ENCODE peak calls at places on chromosomes 13 and 19, in seven cellular contexts. L is GM23248, W is GM23338, B is MM.1S, I is PC-9, Y is HCT116, Q is hepatocyte. A is an unnamed sample. For H3K9me2, the result is how much of the 10 kb centered on the place peaks cover.

GRCh38 chr19:2461751-2462634 is 5.2 kb upstream of the LMNB2 start:
- DNase-seq in L (peak), W (peak), B (peak), I (peak), Y (peak), Q (peak), A (peak)

GRCh38 chr19:15640294-15640903 is at the start of gene CYP4F3:
- DNase-seq in L (peak), W (no peak), B (no peak), I (peak), Y (peak), Q (no peak), A (peak)

GRCh38 chr19:33639034-33639681 is 17.4 kb downstream of the CHST8 start:
- DNase-seq in L (no peak), W (no peak), B (peak), I (no peak), Y (no peak), Q (no peak), A (no peak)

GRCh38 chr19:7258042-7258839 is 36.0 kb downstream of the INSR start:
- DNase-seq in L (no peak), W (no peak), B (no peak), I (no peak), Y (no peak), Q (no peak), A (no peak)

GRCh38 chr19:48740705-48741030 is 258 bp upstream of the RASIP1 start:
- DNase-seq in L (no peak), W (no peak), B (no peak), I (no peak), Y (no peak), Q (no peak), A (no peak)

GRCh38 chr19:18543814-18544475 is 572 bp upstream of the FKBP8 start:
- DNase-seq in L (peak), W (peak), B (peak), I (peak), Y (peak), Q (peak), A (peak)

GRCh38 chr13:47004552-47004951 is 107.7 kb upstream of the HTR2A start:
- DNase-seq in L (no peak), W (no peak), B (no peak), I (no peak), Y (no peak), Q (no peak), A (no peak)

GRCh38 chr13:36913463-36913862 is 6.6 kb downstream of the SMAD9 start:
- DNase-seq in L (no peak), W (no peak), B (no peak), I (no peak), Y (no peak), Q (no peak), A (peak)

GRCh38 chr19:1313695-1314613 is 28.3 kb downstream of the EFNA2 start:
- DNase-seq in L (no peak), W (no peak), B (no peak), I (no peak), Y (no peak), Q (no peak), A (no peak)

GRCh38 chr13:97234236-97234635 is 12.1 kb downstream of the MBNL2 start:
- DNase-seq in L (no peak), W (no peak), B (no peak), I (no peak), Y (no peak), Q (peak), A (no peak)

GRCh38 chr13:59874973-59875372 is 288.8 kb downstream of the DIAPH3 start:
- DNase-seq in L (no peak), W (no peak), B (no peak), I (no peak), Y (no peak), Q (no peak), A (no peak)

GRCh38 chr19:46022431-46023310 is at the start of gene PGLYRP1:
- DNase-seq in L (no peak), W (peak), B (no peak), I (no peak), Y (no peak), Q (peak), A (no peak)

GRCh38 chr13:83151308-83151660 is 731.0 kb downstream of the SLITRK1 start:
- DNase-seq in L (peak), W (no peak), B (no peak), I (no peak), Y (no peak), Q (no peak), A (no peak)

GRCh38 chr19:29785955-29786589 is 25.7 kb upstream of the CCNE1 start:
- DNase-seq in L (no peak), W (peak), B (peak), I (no peak), Y (peak), Q (no peak), A (no peak)

GRCh38 chr19:825897-826640 is 1.6 kb upstream of the AZU1 start:
- DNase-seq in L (no peak), W (no peak), B (no peak), I (no peak), Y (no peak), Q (no peak), A (no peak)

GRCh38 chr19:55940306-55940705 is 7.3 kb upstream of the NLRP8 start:
- DNase-seq in L (no peak), W (no peak), B (no peak), I (no peak), Y (no peak), Q (no peak), A (no peak)

GRCh38 chr19:33177417-33177976 is 16.6 kb upstream of the LRP3 start:
- DNase-seq in L (peak), W (peak), B (no peak), I (no peak), Y (no peak), Q (peak), A (peak)

GRCh38 chr19:13069415-13070369 is 33.0 kb downstream of the LYL1 start:
- DNase-seq in L (no peak), W (no peak), B (no peak), I (no peak), Y (no peak), Q (no peak), A (no peak)

GRCh38 chr19:21569497-21569870 is 64.1 kb downstream of the ZNF429 start:
- DNase-seq in L (peak), W (no peak), B (no peak), I (peak), Y (no peak), Q (no peak), A (no peak)

GRCh38 chr19:57829316-57829715 is 783 bp upstream of the ZNF587B start:
- DNase-seq in L (no peak), W (no peak), B (no peak), I (no peak), Y (no peak), Q (peak), A (no peak)

GRCh38 chr19:9597027-9597426 is 12.7 kb upstream of the ZNF121 start:
- DNase-seq in L (peak), W (no peak), B (no peak), I (peak), Y (peak), Q (no peak), A (peak)

GRCh38 chr13:24741016-24741662 is 22.8 kb upstream of the RNF17 start:
- DNase-seq in L (peak), W (peak), B (no peak), I (no peak), Y (no peak), Q (no peak), A (no peak)

GRCh38 chr19:13122980-13123957 is 5.2 kb downstream of the NACC1 start:
- DNase-seq in L (no peak), W (no peak), B (no peak), I (no peak), Y (no peak), Q (no peak), A (no peak)

GRCh38 chr19:35959968-35960320 is 23.8 kb downstream of the LRFN3 start:
- DNase-seq in L (no peak), W (peak), B (no peak), I (no peak), Y (no peak), Q (no peak), A (no peak)

GRCh38 chr13:113129921-113130750 is 7.5 kb downstream of the F10 start:
- DNase-seq in L (no peak), W (no peak), B (no peak), I (no peak), Y (no peak), Q (no peak), A (no peak)

GRCh38 chr13:32650705-32651311 is 64.6 kb downstream of the PDS5B start:
- DNase-seq in L (peak), W (peak), B (peak), I (peak), Y (peak), Q (peak), A (peak)

GRCh38 chr19:50349277-50350057 is 16.0 kb downstream of the NAPSA start:
- DNase-seq in L (no peak), W (peak), B (peak), I (no peak), Y (no peak), Q (no peak), A (no peak)
- H3K9me2 ChIP-seq in L (under half), W (under half), B (under half), I (under half), Y (under half), Q (under half), A (under half)

DNA sequence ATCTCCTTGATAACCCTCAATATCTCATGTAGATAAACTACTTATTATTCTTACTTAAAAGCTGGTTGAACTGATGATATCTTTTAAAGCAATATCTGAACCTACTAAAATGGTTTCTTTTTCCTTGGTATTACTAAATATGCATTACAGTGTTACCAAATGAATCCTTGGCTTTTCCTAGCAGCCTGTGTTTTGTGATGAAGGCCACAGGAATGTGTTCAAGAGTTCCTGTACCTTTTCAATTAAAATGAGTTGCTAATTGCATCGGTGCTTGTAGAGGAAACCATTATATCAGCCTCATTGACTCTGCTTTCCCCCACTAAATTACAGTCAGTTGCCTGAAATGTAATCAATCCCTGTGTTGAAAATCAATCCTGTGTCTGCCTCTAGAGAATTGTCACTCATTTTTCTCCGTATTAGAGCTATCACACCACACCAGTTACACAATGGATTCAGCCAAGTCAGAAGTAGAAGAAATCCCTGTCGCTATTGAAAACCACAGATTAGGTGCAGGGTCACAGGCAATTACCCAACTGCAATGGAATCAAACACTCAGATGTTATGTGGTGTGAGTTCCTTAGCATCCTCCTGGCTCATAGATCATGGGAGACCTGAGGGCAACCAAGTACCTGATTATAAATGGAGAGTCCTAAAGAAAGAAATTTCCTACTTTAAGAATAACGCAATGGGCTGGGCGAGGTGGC is 13.3 kb downstream of the FAM216B start:
- DNase-seq in L (peak), W (no peak), B (no peak), I (no peak), Y (no peak), Q (no peak), A (no peak)
- TF ChIP-seq EZH2 in L (no peak), W (no peak), B (no peak), I (no peak), Y (no peak), Q (no peak), A (no peak)

DNA sequence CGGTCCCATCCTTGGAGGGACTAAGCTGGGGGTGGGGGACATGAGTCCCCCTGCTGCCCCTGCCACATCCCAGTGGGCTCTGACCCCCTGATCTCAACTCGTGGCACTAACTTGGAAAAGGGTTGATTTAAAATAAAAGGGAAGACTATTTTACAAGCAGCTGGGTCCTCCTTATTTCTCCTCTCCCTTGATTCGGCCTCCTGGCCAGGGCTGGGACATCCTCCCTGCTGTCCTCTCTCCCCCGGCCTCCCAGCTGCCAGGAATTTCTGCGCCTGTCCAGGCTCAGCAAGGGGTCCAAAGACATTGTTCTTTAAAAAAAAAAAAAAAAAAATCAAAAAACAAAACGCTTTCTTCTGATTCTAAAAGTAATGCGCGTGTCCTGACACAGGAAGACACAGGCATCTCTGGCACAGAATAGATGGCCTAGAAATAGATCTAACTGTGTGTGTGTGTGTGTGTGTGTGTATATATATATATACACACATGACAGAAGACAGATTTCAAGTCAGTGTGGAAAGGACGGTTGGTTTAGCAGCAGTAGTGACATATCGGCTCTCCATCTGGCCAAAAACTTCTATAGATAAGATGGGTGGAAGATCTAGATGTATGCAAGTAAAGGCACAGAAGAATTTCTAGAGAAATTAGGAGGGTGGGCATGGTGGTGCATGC is 12.3 kb upstream of the LENG8 start:
- DNase-seq in L (no peak), W (peak), B (no peak), I (no peak), Y (no peak), Q (no peak), A (no peak)
- H3K9me2 ChIP-seq in L (under half), W (under half), B (under half), I (under half), Y (under half), Q (under half), A (under half)

GRCh38 chr13:102400619-102401125 is 1.2 kb downstream of the FGF14 start:
- DNase-seq in L (peak), W (peak), B (no peak), I (no peak), Y (no peak), Q (no peak), A (no peak)
- TF ChIP-seq EZH2 in L (peak), W (peak), B (no peak), I (no peak), Y (no peak), Q (peak), A (no peak)

DNA sequence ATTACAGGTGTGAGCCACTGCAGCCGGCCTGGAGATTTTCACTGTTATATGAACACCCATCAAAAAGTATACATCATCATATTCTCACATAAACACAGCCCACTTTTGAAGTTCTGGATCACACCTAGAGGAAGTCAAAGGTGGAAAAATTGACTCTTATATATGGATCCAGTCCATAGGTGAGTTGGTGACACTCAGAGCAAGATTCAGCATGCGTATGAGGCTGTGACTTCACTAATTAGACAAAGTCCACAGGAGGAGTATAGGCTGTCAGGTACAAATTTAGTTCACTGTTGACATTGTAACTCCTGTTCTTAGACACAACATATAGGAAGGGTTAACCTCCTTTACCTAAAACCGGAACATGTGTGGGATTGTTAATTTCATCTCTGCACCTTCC is 31.4 kb upstream of the ZNF254 start:
- DNase-seq in L (no peak), W (no peak), B (no peak), I (no peak), Y (no peak), Q (no peak), A (no peak)
- H3K9me2 ChIP-seq in L (under half), W (under half), B (under half), I (under half), Y (under half), Q (under half), A (under half)

GRCh38 chr19:37695144-37695899 is 24.2 kb downstream of the ZNF607 start:
- DNase-seq in L (no peak), W (peak), B (no peak), I (no peak), Y (no peak), Q (no peak), A (no peak)

GRCh38 chr19:37692956-37693660 is 26.5 kb downstream of the ZNF607 start:
- DNase-seq in L (peak), W (no peak), B (no peak), I (no peak), Y (no peak), Q (no peak), A (no peak)

GRCh38 chr19:37691881-37692504 is 27.6 kb downstream of the ZNF607 start:
- DNase-seq in L (peak), W (peak), B (no peak), I (peak), Y (no peak), Q (peak), A (no peak)
- TF ChIP-seq EZH2 in L (no peak), W (no peak), B (no peak), I (no peak), Y (no peak), Q (no peak), A (no peak)

A was measured in PC-3.